ENCODE peak calls at places on chromosomes 5 and 9, in five cellular contexts. F is activated T-helper 1 cell treated with anti-CD3 and anti-CD28 coated beads, Interleukin-2, amount 50 U/mL, for 16 hours; N is HFFc6; O is SW480; M is caudate nucleus. K is an unnamed sample.

GRCh38 chr5:6449465-6450158 is 953 bp downstream of the UBE2QL1 start:
- DNase-seq in N (no peak), M (no peak), O (no peak), F (no peak), K (no peak)

GRCh38 chr5:8773091-8773615 is 772.7 kb downstream of the SEMA5A start:
- DNase-seq in O (no peak), M (no peak), F (no peak), N (no peak), K (peak)

GRCh38 chr5:107538331-107539162 is 132.2 kb downstream of the EFNA5 start:
- DNase-seq in F (no peak), M (no peak), O (peak), N (no peak), K (no peak)

GRCh38 chr9:89477811-89478583 is 19.9 kb downstream of the SEMA4D start:
- DNase-seq in M (no peak), F (peak), N (no peak), O (peak), K (no peak)

GRCh38 chr5:1110930-1111726 is 735 bp downstream of the SLC12A7 start:
- DNase-seq in F (no peak), O (peak), N (no peak), M (no peak), K (peak)

GRCh38 chr5:139746691-139747582 is 48.7 kb upstream of the PSD2 start:
- DNase-seq in M (no peak), O (peak), F (peak), N (no peak), K (no peak)

GRCh38 chr5:134620634-134621033 is 12.0 kb downstream of the SAR1B start:
- DNase-seq in F (no peak), M (no peak), N (no peak), O (no peak), K (no peak)

GRCh38 chr9:86128235-86128822 is 29.0 kb upstream of the GOLM1 start:
- DNase-seq in F (no peak), M (no peak), N (no peak), O (no peak), K (no peak)

GRCh38 chr5:31939151-31939550 is 235.0 kb downstream of the GOLPH3 start:
- DNase-seq in F (no peak), M (no peak), O (no peak), N (no peak), K (no peak)

GRCh38 chr9:134466869-134467616 is 140.8 kb downstream of the RXRA start:
- DNase-seq in O (no peak), M (no peak), N (no peak), F (no peak), K (no peak)

GRCh38 chr9:19231126-19232035 is 888 bp downstream of the DENND4C start:
- DNase-seq in N (peak), F (no peak), M (no peak), O (peak), K (peak)

GRCh38 chr5:73030995-73031394 is 75.2 kb downstream of the FCHO2 start:
- DNase-seq in N (peak), O (peak), F (no peak), M (no peak), K (peak)

GRCh38 chr5:78610163-78610583 is 38.4 kb downstream of the LHFPL2 start:
- DNase-seq in O (no peak), M (no peak), F (no peak), N (peak), K (peak)

GRCh38 chr9:124505901-124506346 is 1.3 kb downstream of the NR5A1 start:
- DNase-seq in N (no peak), F (no peak), O (no peak), M (no peak), K (no peak)

GRCh38 chr9:135980926-135981630 is 19.9 kb upstream of the UBAC1 start:
- DNase-seq in O (no peak), F (no peak), N (no peak), M (peak), K (no peak)

GRCh38 chr5:140221697-140222223 is 46.8 kb downstream of the CYSTM1 start:
- DNase-seq in O (peak), M (no peak), N (peak), F (no peak), K (peak)

GRCh38 chr9:127132921-127133647 is 10.6 kb upstream of the ANGPTL2 start:
- DNase-seq in F (no peak), M (no peak), N (peak), O (no peak), K (peak)

K was measured in AG20443.